ENCODE peak calls at places on chromosome 18, in seven cellular contexts. One of them, this sample, is unnamed.

GRCh38 chr18:49757513-49758262 is 55.6 kb downstream of the ACAA2 start:
- DNase-seq in PC-3: no peak
- DNase-seq in neural progenitor cell: peak; percentile 9
- DNase-seq in mesendoderm: peak; percentile 55
- DNase-seq in IMR-90: no peak
- DNase-seq in HCT116: peak; percentile 28
- DNase-seq in astrocyte: no peak
- DNase-seq in this sample: no peak

GRCh38 chr18:10926565-10927194 is 222.7 kb downstream of the PIEZO2 start:
- DNase-seq in IMR-90: peak; percentile 68
- DNase-seq in neural progenitor cell: no peak
- DNase-seq in mesendoderm: no peak
- DNase-seq in PC-3: no peak
- DNase-seq in astrocyte: peak; percentile 68
- DNase-seq in HCT116: no peak
- DNase-seq in this sample: peak; percentile 78

GRCh38 chr18:13379930-13380665 is 161.5 kb downstream of the LDLRAD4 start:
- DNase-seq in mesendoderm: no peak
- DNase-seq in IMR-90: no peak
- DNase-seq in astrocyte: no peak
- DNase-seq in neural progenitor cell: no peak
- DNase-seq in HCT116: no peak
- DNase-seq in PC-3: no peak
- DNase-seq in this sample: no peak

GRCh38 chr18:45250479-45250878 is 364.8 kb upstream of the SLC14A2 start:
- DNase-seq in HCT116: no peak
- DNase-seq in neural progenitor cell: no peak
- DNase-seq in PC-3: no peak
- DNase-seq in mesendoderm: no peak
- DNase-seq in astrocyte: no peak
- DNase-seq in IMR-90: no peak
- DNase-seq in this sample: no peak

GRCh38 chr18:12408247-12408869 is 629 bp downstream of the PRELID3A start:
- DNase-seq in mesendoderm: peak; percentile 28
- DNase-seq in HCT116: no peak
- DNase-seq in astrocyte: peak; percentile 42
- DNase-seq in IMR-90: no peak
- DNase-seq in PC-3: peak; percentile 23
- DNase-seq in neural progenitor cell: no peak
- DNase-seq in this sample: peak; percentile 45

GRCh38 chr18:39453882-39454281 is 1888.3 kb upstream of the CELF4 start:
- DNase-seq in neural progenitor cell: no peak
- DNase-seq in IMR-90: peak; percentile 65
- DNase-seq in PC-3: no peak
- DNase-seq in mesendoderm: peak; percentile 24
- DNase-seq in astrocyte: peak; percentile 61
- DNase-seq in HCT116: no peak
- DNase-seq in this sample: peak; percentile 66

GRCh38 chr18:54806526-54806925 is 21.8 kb upstream of the RAB27B start:
- DNase-seq in mesendoderm: no peak
- DNase-seq in neural progenitor cell: no peak
- DNase-seq in astrocyte: peak; percentile 56
- DNase-seq in PC-3: no peak
- DNase-seq in HCT116: no peak
- DNase-seq in IMR-90: peak; percentile 24
- DNase-seq in this sample: peak; percentile 64

GRCh38 chr18:22048932-22049615 is 120.3 kb upstream of the GATA6 start:
- DNase-seq in mesendoderm: peak; percentile 56
- DNase-seq in neural progenitor cell: no peak
- DNase-seq in PC-3: no peak
- DNase-seq in HCT116: no peak
- DNase-seq in astrocyte: no peak
- DNase-seq in IMR-90: no peak
- DNase-seq in this sample: no peak

GRCh38 chr18:80171190-80171872 is 62.3 kb downstream of the ADNP2 start:
- DNase-seq in HCT116: no peak
- DNase-seq in astrocyte: peak; percentile 83
- DNase-seq in PC-3: peak; percentile 29
- DNase-seq in IMR-90: peak; percentile 69
- DNase-seq in neural progenitor cell: peak; percentile 65
- DNase-seq in mesendoderm: peak; percentile 49
- DNase-seq in this sample: peak; percentile 53

GRCh38 chr18:13611616-13612110 is 114.7 kb downstream of the FAM210A start:
- DNase-seq in astrocyte: peak; percentile 55
- DNase-seq in IMR-90: peak; percentile 9
- DNase-seq in PC-3: no peak
- DNase-seq in neural progenitor cell: no peak
- DNase-seq in HCT116: no peak
- DNase-seq in mesendoderm: peak; percentile 57
- DNase-seq in this sample: peak; percentile 63

DNA sequence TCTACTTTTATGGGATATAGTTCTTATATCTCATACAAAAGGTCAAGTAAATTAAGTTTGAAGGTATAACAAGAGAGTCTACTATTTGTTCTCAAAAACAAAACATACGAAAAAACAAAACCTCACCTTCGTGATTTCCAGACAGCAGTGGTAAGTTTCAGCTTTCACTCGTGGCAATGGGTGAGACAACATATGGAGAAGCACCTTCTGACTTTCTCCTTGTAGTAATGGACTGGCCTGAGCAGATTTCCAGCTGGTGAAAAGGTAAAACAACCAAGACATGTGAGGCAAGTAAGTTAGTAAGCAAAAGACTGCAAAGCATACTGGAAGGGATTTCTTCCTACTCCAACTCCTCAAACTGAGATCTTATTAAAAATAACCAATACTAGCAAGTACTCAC is 39.6 kb downstream of the RTTN start:
- DNase-seq in neural progenitor cell: no peak
- DNase-seq in PC-3: no peak
- DNase-seq in IMR-90: no peak
- DNase-seq in HCT116: no peak
- DNase-seq in astrocyte: no peak
- DNase-seq in mesendoderm: no peak
- DNase-seq in this sample: no peak
- H3K4me1 ChIP-seq in neural progenitor cell: no peaks in the 10 kb centered on the region
- H3K4me1 ChIP-seq in PC-3: no peaks in the 10 kb centered on the region
- H3K4me1 ChIP-seq in IMR-90: peaks cover 2% of the 10 kb centered on the region
- H3K4me1 ChIP-seq in HCT116: no peaks in the 10 kb centered on the region
- H3K4me1 ChIP-seq in astrocyte: no peaks in the 10 kb centered on the region
- H3K4me1 ChIP-seq in mesendoderm: no peaks in the 10 kb centered on the region
- H3K4me1 ChIP-seq in this sample: peaks cover 2% of the 10 kb centered on the region

GRCh38 chr18:2513616-2514015 is 57.7 kb downstream of the METTL4 start:
- DNase-seq in PC-3: peak; percentile 56
- DNase-seq in astrocyte: no peak
- DNase-seq in HCT116: no peak
- DNase-seq in IMR-90: peak; percentile 21
- DNase-seq in neural progenitor cell: no peak
- DNase-seq in mesendoderm: no peak
- DNase-seq in this sample: no peak

GRCh38 chr18:2515408-2515807 is 55.9 kb downstream of the METTL4 start:
- DNase-seq in astrocyte: peak; percentile 96
- DNase-seq in mesendoderm: no peak
- DNase-seq in IMR-90: peak; percentile 93
- DNase-seq in neural progenitor cell: no peak
- DNase-seq in HCT116: peak; percentile 21
- DNase-seq in PC-3: peak; percentile 94
- DNase-seq in this sample: peak; percentile 74

GRCh38 chr18:2518473-2518872 is 52.8 kb downstream of the METTL4 start:
- DNase-seq in HCT116: no peak
- DNase-seq in IMR-90: no peak
- DNase-seq in mesendoderm: peak; percentile 4
- DNase-seq in neural progenitor cell: no peak
- DNase-seq in PC-3: no peak
- DNase-seq in astrocyte: no peak
- DNase-seq in this sample: no peak

GRCh38 chr18:2512059-2512458 is 59.2 kb downstream of the METTL4 start:
- DNase-seq in neural progenitor cell: no peak
- DNase-seq in HCT116: no peak
- DNase-seq in astrocyte: no peak
- DNase-seq in mesendoderm: no peak
- DNase-seq in IMR-90: no peak
- DNase-seq in PC-3: no peak
- DNase-seq in this sample: no peak

DNA sequence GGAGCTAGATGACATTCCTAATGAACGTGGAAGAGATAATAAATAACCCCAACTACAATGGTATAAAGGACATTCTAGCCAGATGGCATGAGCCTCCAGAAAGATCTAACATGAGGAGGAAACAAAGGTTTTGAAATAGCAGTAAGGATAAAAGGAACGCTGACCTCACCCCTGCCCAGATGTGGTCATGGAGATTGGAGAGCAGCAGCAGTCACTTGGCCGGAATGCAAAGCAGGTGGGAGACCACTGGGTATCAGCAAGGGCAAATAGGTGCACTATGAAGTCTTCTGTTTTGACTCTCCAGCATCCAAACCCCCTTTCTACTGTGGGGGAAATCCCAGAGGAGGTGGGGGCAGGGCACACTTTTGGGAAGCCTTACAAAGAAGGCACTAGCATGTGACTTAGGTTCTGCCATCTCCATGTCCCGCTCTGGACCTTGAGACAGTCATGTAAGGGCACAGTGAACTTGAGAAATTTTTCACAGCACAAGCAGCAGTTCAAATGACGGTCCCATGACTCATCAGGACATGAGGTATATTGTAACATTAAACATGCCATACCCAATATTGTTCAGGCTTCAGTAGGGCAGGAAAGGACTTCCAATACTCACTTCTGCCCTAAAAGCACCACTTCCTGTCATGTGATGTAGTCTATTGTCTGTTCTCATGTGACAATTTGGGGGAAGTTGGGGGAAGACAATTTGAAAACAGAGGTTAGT is 55.2 kb downstream of the METTL4 start:
- DNase-seq in mesendoderm: peak; percentile 8
- DNase-seq in neural progenitor cell: no peak
- DNase-seq in IMR-90: peak; percentile 95
- DNase-seq in PC-3: peak; percentile 98
- DNase-seq in astrocyte: peak; percentile 94
- DNase-seq in HCT116: peak; percentile 61
- DNase-seq in this sample: peak; percentile 87
- H3K9ac ChIP-seq in mesendoderm: no peak overlapping the region
- H3K9ac ChIP-seq in neural progenitor cell: no peak overlapping the region
- H3K9ac ChIP-seq in IMR-90: no peak overlapping the region
- H3K9ac ChIP-seq in PC-3: peak overlapping the region; percentile 80
- H3K9ac ChIP-seq in astrocyte: peak overlapping the region; percentile 71
- H3K9ac ChIP-seq in HCT116: no peak overlapping the region
- H3K9ac ChIP-seq in this sample: no peak overlapping the region

DNA sequence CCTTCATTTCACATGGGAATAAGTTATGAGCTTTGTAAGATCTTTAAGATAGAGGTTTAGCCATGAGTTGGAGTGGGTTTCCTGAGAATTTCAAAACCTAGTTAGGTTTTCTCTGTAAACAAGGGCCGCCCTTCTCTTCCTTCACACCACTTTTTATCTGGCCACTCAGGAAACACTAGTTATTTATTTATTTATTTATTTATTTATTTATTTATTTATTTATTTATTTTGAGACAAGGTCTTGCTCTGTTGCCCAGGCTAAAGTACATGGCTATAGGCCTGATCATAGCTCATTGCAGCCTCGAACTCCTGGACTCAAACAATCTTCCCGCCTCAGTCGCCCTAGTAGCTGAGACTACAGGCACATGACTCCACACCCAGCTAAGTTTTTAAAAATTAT is 71.2 kb downstream of the MTCL1 start:
- DNase-seq in astrocyte: no peak
- DNase-seq in IMR-90: no peak
- DNase-seq in PC-3: no peak
- DNase-seq in neural progenitor cell: no peak
- DNase-seq in HCT116: no peak
- DNase-seq in mesendoderm: no peak
- DNase-seq in this sample: no peak
- H3K4me1 ChIP-seq in astrocyte: no peaks in the 10 kb centered on the region
- H3K4me1 ChIP-seq in IMR-90: peaks cover 5% of the 10 kb centered on the region
- H3K4me1 ChIP-seq in PC-3: no peaks in the 10 kb centered on the region
- H3K4me1 ChIP-seq in neural progenitor cell: peaks cover 97% of the 10 kb centered on the region
- H3K4me1 ChIP-seq in HCT116: no peaks in the 10 kb centered on the region
- H3K4me1 ChIP-seq in mesendoderm: no peaks in the 10 kb centered on the region
- H3K4me1 ChIP-seq in this sample: no peaks in the 10 kb centered on the region

DNA sequence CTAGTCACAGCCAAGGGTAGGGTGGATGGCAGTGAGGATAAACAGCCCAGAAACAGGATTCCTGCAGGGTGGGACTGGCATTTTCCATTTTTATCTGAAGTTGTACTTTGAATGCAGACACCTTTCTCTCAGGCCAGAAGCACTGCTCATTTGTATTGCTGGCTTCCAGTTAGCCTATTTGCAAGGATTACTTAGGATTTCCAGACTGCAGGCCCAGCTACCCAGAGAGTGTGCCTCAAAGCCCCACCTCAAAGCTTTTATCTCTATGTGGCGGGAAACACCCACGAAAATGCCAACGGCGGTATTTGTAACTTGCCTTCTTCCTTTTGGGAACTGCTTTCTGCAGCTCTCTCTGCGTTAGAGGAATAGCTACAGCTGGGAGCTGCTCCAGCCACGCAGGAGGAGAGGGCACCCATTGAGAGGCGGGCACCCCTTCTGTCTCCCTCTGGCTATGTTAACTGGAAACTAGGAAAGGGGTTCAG is 144.8 kb downstream of the TGIF1 start:
- DNase-seq in neural progenitor cell: peak; percentile 52
- DNase-seq in mesendoderm: peak; percentile 78
- DNase-seq in PC-3: peak; percentile 35
- DNase-seq in HCT116: no peak
- DNase-seq in IMR-90: peak; percentile 49
- DNase-seq in astrocyte: peak; percentile 65
- DNase-seq in this sample: peak; percentile 64
- H3K9ac ChIP-seq in neural progenitor cell: no peak overlapping the region
- H3K9ac ChIP-seq in mesendoderm: peak overlapping the region; percentile 84
- H3K9ac ChIP-seq in PC-3: peak overlapping the region; percentile 85
- H3K9ac ChIP-seq in HCT116: peak overlapping the region; percentile 95
- H3K9ac ChIP-seq in IMR-90: peak overlapping the region; percentile 97
- H3K9ac ChIP-seq in astrocyte: peak overlapping the region; percentile 88
- H3K9ac ChIP-seq in this sample: peak overlapping the region; percentile 89